ENCODE peak calls at places on chromosomes 2 and 18, in ten cellular contexts. One of them, this sample, is unnamed.

GRCh38 chr2:135164431-135164830 is 112.3 kb downstream of the RAB3GAP1 start:
- DNase-seq in endothelial cell of umbilical vein: no peak
- DNase-seq in H1: no peak
- DNase-seq in vagina: no peak
- DNase-seq in NB4: no peak
- DNase-seq in tibial nerve: no peak
- DNase-seq in body of pancreas: no peak
- DNase-seq in breast epithelium: no peak
- DNase-seq in ovary: no peak
- DNase-seq in HCT116: no peak
- DNase-seq in this sample: peak

GRCh38 chr18:6948656-6949055 is 168.9 kb downstream of the LAMA1 start:
- DNase-seq in endothelial cell of umbilical vein: no peak
- DNase-seq in H1: no peak
- DNase-seq in vagina: peak
- DNase-seq in NB4: no peak
- DNase-seq in tibial nerve: no peak
- DNase-seq in body of pancreas: no peak
- DNase-seq in breast epithelium: no peak
- DNase-seq in ovary: no peak
- DNase-seq in HCT116: no peak
- DNase-seq in this sample: no peak

GRCh38 chr2:15388406-15389325 is 172.5 kb downstream of the NBAS start:
- DNase-seq in endothelial cell of umbilical vein: no peak
- DNase-seq in H1: no peak
- DNase-seq in vagina: no peak
- DNase-seq in NB4: no peak
- DNase-seq in tibial nerve: no peak
- DNase-seq in body of pancreas: no peak
- DNase-seq in breast epithelium: no peak
- DNase-seq in ovary: no peak
- DNase-seq in HCT116: no peak
- DNase-seq in this sample: no peak

GRCh38 chr2:80256396-80257167 is 48.0 kb downstream of the LRRTM1 start:
- DNase-seq in endothelial cell of umbilical vein: no peak
- DNase-seq in H1: no peak
- DNase-seq in vagina: no peak
- DNase-seq in NB4: peak
- DNase-seq in tibial nerve: no peak
- DNase-seq in body of pancreas: no peak
- DNase-seq in breast epithelium: no peak
- DNase-seq in ovary: no peak
- DNase-seq in HCT116: no peak
- DNase-seq in this sample: peak

GRCh38 chr2:135151615-135152014 is 99.5 kb downstream of the RAB3GAP1 start:
- DNase-seq in endothelial cell of umbilical vein: no peak
- DNase-seq in H1: no peak
- DNase-seq in vagina: no peak
- DNase-seq in NB4: no peak
- DNase-seq in tibial nerve: no peak
- DNase-seq in body of pancreas: no peak
- DNase-seq in breast epithelium: no peak
- DNase-seq in ovary: no peak
- DNase-seq in HCT116: no peak
- DNase-seq in this sample: no peak

GRCh38 chr2:105455488-105455991 is 56.7 kb upstream of the FHL2 start:
- DNase-seq in endothelial cell of umbilical vein: peak
- DNase-seq in H1: no peak
- DNase-seq in vagina: no peak
- DNase-seq in NB4: peak
- DNase-seq in tibial nerve: peak
- DNase-seq in body of pancreas: peak
- DNase-seq in breast epithelium: peak
- DNase-seq in ovary: peak
- DNase-seq in HCT116: peak
- DNase-seq in this sample: peak

GRCh38 chr2:139737659-139738058 is 957.5 kb upstream of the NXPH2 start:
- DNase-seq in endothelial cell of umbilical vein: no peak
- DNase-seq in H1: no peak
- DNase-seq in vagina: no peak
- DNase-seq in NB4: no peak
- DNase-seq in tibial nerve: no peak
- DNase-seq in body of pancreas: no peak
- DNase-seq in breast epithelium: no peak
- DNase-seq in ovary: no peak
- DNase-seq in HCT116: no peak
- DNase-seq in this sample: no peak

GRCh38 chr18:32595735-32596134 is 125.1 kb upstream of the GAREM1 start:
- DNase-seq in endothelial cell of umbilical vein: no peak
- DNase-seq in H1: no peak
- DNase-seq in vagina: no peak
- DNase-seq in NB4: no peak
- DNase-seq in tibial nerve: no peak
- DNase-seq in body of pancreas: no peak
- DNase-seq in breast epithelium: no peak
- DNase-seq in ovary: no peak
- DNase-seq in HCT116: no peak
- DNase-seq in this sample: no peak

GRCh38 chr2:667332-668000 is 9.7 kb downstream of the TMEM18 start:
- DNase-seq in endothelial cell of umbilical vein: peak
- DNase-seq in H1: no peak
- DNase-seq in vagina: no peak
- DNase-seq in NB4: peak
- DNase-seq in tibial nerve: no peak
- DNase-seq in body of pancreas: peak
- DNase-seq in breast epithelium: no peak
- DNase-seq in ovary: no peak
- DNase-seq in HCT116: peak
- DNase-seq in this sample: peak

DNA sequence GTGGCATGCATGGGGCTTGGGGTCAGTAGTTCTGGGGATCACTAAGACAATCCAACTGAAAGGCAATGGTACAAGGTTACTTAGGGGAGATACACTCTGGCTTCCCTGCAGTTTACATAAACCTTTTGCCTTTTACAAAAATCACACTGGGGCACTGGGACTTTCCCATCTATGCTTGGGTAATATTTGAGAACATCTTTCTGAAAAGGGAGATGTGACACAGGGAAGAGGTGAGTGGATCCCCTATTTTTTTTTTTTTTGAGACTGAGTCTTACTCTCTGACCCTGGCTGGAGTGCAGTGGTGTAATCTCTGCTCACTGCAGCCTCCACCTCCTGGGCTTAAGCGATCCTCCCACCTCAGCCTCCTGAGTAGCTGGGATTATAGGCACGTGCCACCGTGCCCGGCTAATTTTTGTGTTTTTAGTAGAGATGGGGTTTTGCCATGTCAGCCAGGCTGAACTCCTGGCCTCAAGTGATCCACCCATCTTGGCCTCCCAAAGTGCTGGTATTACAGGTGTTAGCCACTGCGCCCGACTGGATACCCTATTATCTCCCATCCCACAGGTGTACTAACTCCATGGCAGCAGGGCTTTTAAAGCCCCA is 82.8 kb upstream of the DNMT3A start:
- DNase-seq in endothelial cell of umbilical vein: no peak
- DNase-seq in H1: no peak
- DNase-seq in vagina: no peak
- DNase-seq in NB4: no peak
- DNase-seq in tibial nerve: no peak
- DNase-seq in body of pancreas: no peak
- DNase-seq in breast epithelium: no peak
- DNase-seq in ovary: no peak
- DNase-seq in HCT116: no peak
- DNase-seq in this sample: no peak
- TF ChIP-seq POLR2A in endothelial cell of umbilical vein: no peak
- TF ChIP-seq POLR2A in H1: no peak
- TF ChIP-seq POLR2A in vagina: no peak
- TF ChIP-seq POLR2A in NB4: no peak
- TF ChIP-seq POLR2A in tibial nerve: no peak
- TF ChIP-seq POLR2A in body of pancreas: no peak
- TF ChIP-seq POLR2A in breast epithelium: no peak
- TF ChIP-seq POLR2A in ovary: no peak
- TF ChIP-seq POLR2A in HCT116: no peak
- TF ChIP-seq POLR2A in this sample: no peak

GRCh38 chr2:2822143-2822542 is 491.1 kb upstream of the MYT1L start:
- DNase-seq in endothelial cell of umbilical vein: no peak
- DNase-seq in H1: no peak
- DNase-seq in vagina: no peak
- DNase-seq in NB4: no peak
- DNase-seq in tibial nerve: no peak
- DNase-seq in body of pancreas: no peak
- DNase-seq in breast epithelium: no peak
- DNase-seq in ovary: no peak
- DNase-seq in HCT116: no peak
- DNase-seq in this sample: no peak

GRCh38 chr2:2825062-2825461 is 494.0 kb upstream of the MYT1L start:
- DNase-seq in endothelial cell of umbilical vein: no peak
- DNase-seq in H1: peak
- DNase-seq in vagina: peak
- DNase-seq in NB4: no peak
- DNase-seq in tibial nerve: no peak
- DNase-seq in body of pancreas: no peak
- DNase-seq in breast epithelium: no peak
- DNase-seq in ovary: no peak
- DNase-seq in HCT116: no peak
- DNase-seq in this sample: no peak

GRCh38 chr2:2824588-2824987 is 493.5 kb upstream of the MYT1L start:
- DNase-seq in endothelial cell of umbilical vein: no peak
- DNase-seq in H1: peak
- DNase-seq in vagina: peak
- DNase-seq in NB4: no peak
- DNase-seq in tibial nerve: no peak
- DNase-seq in body of pancreas: no peak
- DNase-seq in breast epithelium: no peak
- DNase-seq in ovary: no peak
- DNase-seq in HCT116: no peak
- DNase-seq in this sample: no peak

GRCh38 chr2:2825516-2826208 is 494.6 kb upstream of the MYT1L start:
- DNase-seq in endothelial cell of umbilical vein: no peak
- DNase-seq in H1: peak
- DNase-seq in vagina: peak
- DNase-seq in NB4: no peak
- DNase-seq in tibial nerve: no peak
- DNase-seq in body of pancreas: no peak
- DNase-seq in breast epithelium: no peak
- DNase-seq in ovary: no peak
- DNase-seq in HCT116: no peak
- DNase-seq in this sample: no peak

DNA sequence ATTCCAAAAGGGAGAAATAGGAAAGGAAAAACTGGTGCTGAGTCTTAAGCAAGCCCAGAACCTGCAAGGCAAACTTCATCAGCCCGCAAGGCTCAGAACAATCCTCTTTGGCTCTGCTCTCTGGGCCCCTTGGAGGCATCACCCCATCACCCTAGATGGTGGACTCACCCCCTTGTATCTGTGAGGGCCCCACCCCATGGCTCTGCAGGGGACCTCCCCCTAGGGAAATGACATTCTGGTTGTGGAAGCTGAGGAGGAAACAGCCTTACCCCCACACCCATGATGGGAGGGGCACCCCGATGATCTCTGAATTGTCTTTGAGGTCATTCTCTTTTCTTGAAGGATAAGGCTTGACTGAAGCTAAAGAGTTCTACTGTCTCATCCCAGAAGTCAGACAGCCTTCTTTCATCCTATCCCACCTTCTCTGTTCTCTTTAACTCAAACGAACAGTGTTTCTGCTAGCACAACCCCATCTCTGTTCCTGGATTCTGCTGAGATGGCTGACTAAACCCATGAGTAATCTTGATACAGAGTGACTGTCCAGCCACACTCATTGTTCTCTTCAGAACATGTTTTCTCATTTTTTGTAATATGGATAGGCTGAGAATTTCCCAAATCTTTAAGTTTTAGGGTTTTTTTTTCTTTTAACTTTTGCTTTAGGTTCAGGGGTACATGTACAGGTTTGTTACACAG is 492.1 kb upstream of the MYT1L start:
- DNase-seq in endothelial cell of umbilical vein: no peak
- DNase-seq in H1: peak
- DNase-seq in vagina: no peak
- DNase-seq in NB4: no peak
- DNase-seq in tibial nerve: no peak
- DNase-seq in body of pancreas: no peak
- DNase-seq in breast epithelium: no peak
- DNase-seq in ovary: no peak
- DNase-seq in HCT116: no peak
- DNase-seq in this sample: no peak
- TF ChIP-seq POLR2A in endothelial cell of umbilical vein: no peak
- TF ChIP-seq POLR2A in H1: no peak
- TF ChIP-seq POLR2A in vagina: no peak
- TF ChIP-seq POLR2A in NB4: no peak
- TF ChIP-seq POLR2A in tibial nerve: no peak
- TF ChIP-seq POLR2A in body of pancreas: no peak
- TF ChIP-seq POLR2A in breast epithelium: no peak
- TF ChIP-seq POLR2A in ovary: no peak
- TF ChIP-seq POLR2A in HCT116: no peak
- TF ChIP-seq POLR2A in this sample: no peak

DNA sequence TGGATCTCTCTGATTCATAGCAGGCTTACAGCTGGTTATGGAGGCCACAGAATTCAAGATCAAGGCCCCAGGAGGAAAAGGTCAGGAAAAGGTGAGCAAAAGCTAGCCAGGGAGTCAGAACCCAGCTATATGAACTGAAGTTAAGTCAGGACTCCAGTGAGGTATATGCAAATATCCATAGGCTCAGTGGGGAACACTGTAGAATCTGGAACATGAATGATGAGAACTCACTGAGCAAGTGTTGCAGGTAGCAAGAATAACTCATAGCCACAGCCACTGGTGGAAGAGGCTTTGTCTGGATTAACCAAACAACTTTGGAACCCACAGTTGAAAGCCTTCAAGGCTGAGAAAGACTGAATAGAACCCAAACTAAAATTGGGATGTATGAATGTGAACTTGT is 24.7 kb downstream of the COBLL1 start:
- DNase-seq in endothelial cell of umbilical vein: no peak
- DNase-seq in H1: no peak
- DNase-seq in vagina: no peak
- DNase-seq in NB4: no peak
- DNase-seq in tibial nerve: no peak
- DNase-seq in body of pancreas: no peak
- DNase-seq in breast epithelium: no peak
- DNase-seq in ovary: no peak
- DNase-seq in HCT116: no peak
- DNase-seq in this sample: no peak
- TF ChIP-seq POLR2A in endothelial cell of umbilical vein: no peak
- TF ChIP-seq POLR2A in H1: no peak
- TF ChIP-seq POLR2A in vagina: no peak
- TF ChIP-seq POLR2A in NB4: no peak
- TF ChIP-seq POLR2A in tibial nerve: no peak
- TF ChIP-seq POLR2A in body of pancreas: no peak
- TF ChIP-seq POLR2A in breast epithelium: no peak
- TF ChIP-seq POLR2A in ovary: no peak
- TF ChIP-seq POLR2A in HCT116: no peak
- TF ChIP-seq POLR2A in this sample: no peak

GRCh38 chr2:72917138-72917874 is at the start of gene EMX1:
- DNase-seq in endothelial cell of umbilical vein: no peak
- DNase-seq in H1: peak
- DNase-seq in vagina: no peak
- DNase-seq in NB4: no peak
- DNase-seq in tibial nerve: no peak
- DNase-seq in body of pancreas: peak
- DNase-seq in breast epithelium: peak
- DNase-seq in ovary: no peak
- DNase-seq in HCT116: peak
- DNase-seq in this sample: no peak
- TF ChIP-seq POLR2A in endothelial cell of umbilical vein: no peak
- TF ChIP-seq POLR2A in H1: no peak
- TF ChIP-seq POLR2A in vagina: no peak
- TF ChIP-seq POLR2A in NB4: no peak
- TF ChIP-seq POLR2A in tibial nerve: no peak
- TF ChIP-seq POLR2A in body of pancreas: no peak
- TF ChIP-seq POLR2A in breast epithelium: no peak
- TF ChIP-seq POLR2A in ovary: no peak
- TF ChIP-seq POLR2A in HCT116: no peak
- TF ChIP-seq POLR2A in this sample: no peak

This sample was measured in H54.